ENCODE peak calls at places on chromosome 22, in six cellular contexts. L is cortex of kidney; V is glutamatergic neuron; X is activated CD4-positive, alpha-beta T cell treated with anti-CD3 and anti-CD28 coated beads, Interleukin-2, amount 10 ng/mL, durations not matched to agents 7 days and 5 days; N is stimulated activated CD4-positive, alpha-beta T cell treated with anti-CD3 and anti-CD28 coated beads, Interleukin-1b, Interleukin-23, amount 100 ng/mL, for 1 hour; F is body of pancreas. R is an unnamed sample.

GRCh38 chr22:38327805-38328204 is 10.6 kb upstream of the CSNK1E start:
- DNase-seq in L (no peak), V (no peak), X (no peak), N (no peak), F (no peak), R (no peak)

GRCh38 chr22:50186181-50186731 is 543 bp downstream of the TRABD start:
- DNase-seq in L (no peak), V (no peak), X (no peak), N (no peak), F (no peak), R (no peak)

GRCh38 chr22:49826603-49827306 is 918 bp downstream of the BRD1 start:
- DNase-seq in L (no peak), V (peak; percentile 47), X (peak; percentile 50), N (no peak), F (peak; percentile 61), R (no peak)

GRCh38 chr22:48669226-48669625 is 1158.4 kb downstream of the BRD1 start:
- DNase-seq in L (no peak), V (no peak), X (no peak), N (no peak), F (no peak), R (no peak)

GRCh38 chr22:43852605-43853327 is 9.5 kb downstream of the SULT4A1 start:
- DNase-seq in L (no peak), V (no peak), X (no peak), N (no peak), F (no peak), R (no peak)

GRCh38 chr22:41288245-41288946 is 2.4 kb upstream of the RANGAP1 start:
- DNase-seq in L (no peak), V (no peak), X (no peak), N (no peak), F (peak; percentile 74), R (no peak)

GRCh38 chr22:27492566-27493201 is 308.9 kb downstream of the MN1 start:
- DNase-seq in L (no peak), V (no peak), X (no peak), N (no peak), F (no peak), R (peak; percentile 36)

GRCh38 chr22:41739576-41739975 is 40.3 kb downstream of the MEI1 start:
- DNase-seq in L (no peak), V (no peak), X (no peak), N (no peak), F (no peak), R (peak; percentile 39)

GRCh38 chr22:18950141-18950540 is 14.0 kb upstream of the PRODH start:
- DNase-seq in L (no peak), V (no peak), X (no peak), N (no peak), F (no peak), R (no peak)

GRCh38 chr22:20497426-20497825 is 1.8 kb upstream of the KLHL22 start:
- DNase-seq in L (no peak), V (no peak), X (no peak), N (no peak), F (no peak), R (no peak)

GRCh38 chr22:23752090-23752691 is 1.3 kb upstream of the ZNF70 start:
- DNase-seq in L (no peak), V (no peak), X (no peak), N (no peak), F (no peak), R (no peak)

GRCh38 chr22:29609139-29609538 is 5.7 kb downstream of the NF2 start:
- DNase-seq in L (no peak), V (no peak), X (no peak), N (no peak), F (no peak), R (no peak)

GRCh38 chr22:11605468-11605981 is 3922.5 kb upstream of the OR11H1 start:
- DNase-seq in L (no peak), V (no peak), X (no peak), N (no peak), F (no peak), R (no peak)

GRCh38 chr22:46754110-46754799 is 8.2 kb upstream of the TBC1D22A start:
- DNase-seq in L (no peak), V (no peak), X (no peak), N (no peak), F (peak; percentile 96), R (no peak)

GRCh38 chr22:37904572-37905533 is 1.2 kb upstream of the MICALL1 start:
- DNase-seq in L (no peak), V (peak; percentile 82), X (no peak), N (no peak), F (peak; percentile 56), R (no peak)